ENCODE peak calls at places on chromosomes 16 and 17, in five cellular contexts. G is activated T-helper 2 cell treated with anti-CD3 and anti-CD28 coated beads, Interferon-gamma antibody, Interleukin-2, Interleukin-4, amounts not matched to agents 10 μg/mL and 5 μg/mL and 100 μg/mL, durations not matched to agents 14 hours and 24 hours and 36 hours; W is CD4-positive, CD25-positive, alpha-beta regulatory T cell; B is iris pigment epithelial cell; K is activated naive CD8-positive, alpha-beta T cell treated with anti-CD3 and anti-CD28 coated beads for 36 hours. O is an unnamed sample.

GRCh38 chr17:67511012-67511411 is 133.9 kb downstream of the PITPNC1 start:
- DNase-seq in G (no peak), K (no peak), B (no peak), W (no peak), O (no peak)

GRCh38 chr17:5019475-5019956 is 15.7 kb downstream of the SLC52A1 start:
- DNase-seq in B (peak; percentile 15), G (no peak), W (peak; percentile 34), K (peak; percentile 58), O (no peak)

GRCh38 chr17:75240394-75241142 is 20.8 kb downstream of the GGA3 start:
- DNase-seq in W (peak; percentile 17), K (peak; percentile 61), G (peak; percentile 20), B (peak; percentile 41), O (no peak)

GRCh38 chr17:13755851-13756250 is 154.1 kb upstream of the HS3ST3A1 start:
- DNase-seq in B (no peak), K (no peak), G (no peak), W (no peak), O (no peak)

GRCh38 chr16:89960966-89961365 is 12.4 kb downstream of the DEF8 start:
- DNase-seq in W (no peak), K (no peak), B (no peak), G (no peak), O (no peak)

GRCh38 chr17:64150237-64151015 is 20.5 kb upstream of the ERN1 start:
- DNase-seq in K (no peak), W (no peak), G (no peak), B (peak; percentile 43), O (no peak)

GRCh38 chr16:16141141-16141540 is 82.2 kb downstream of the ABCC6 start:
- DNase-seq in G (no peak), B (no peak), K (no peak), W (no peak), O (no peak)

GRCh38 chr17:78879679-78880186 is 23.3 kb downstream of the CEP295NL start:
- DNase-seq in K (peak; percentile 41), G (no peak), W (peak; percentile 35), B (peak; percentile 94), O (peak; percentile 53)

GRCh38 chr16:88835383-88835782 is 21.4 kb downstream of the GALNS start:
- DNase-seq in K (no peak), G (no peak), B (no peak), W (no peak), O (no peak)

GRCh38 chr17:80704894-80705293 is 160.3 kb downstream of the RPTOR start:
- DNase-seq in B (no peak), W (no peak), G (no peak), K (no peak), O (no peak)

GRCh38 chr16:48632137-48632774 is 22.3 kb upstream of the N4BP1 start:
- DNase-seq in G (no peak), B (no peak), K (no peak), W (no peak), O (no peak)

GRCh38 chr17:9842057-9842758 is 16.5 kb downstream of the GLP2R start:
- DNase-seq in B (peak; percentile 85), G (no peak), K (no peak), W (no peak), O (no peak)

O was measured in kidney epithelial cell.